ENCODE peak calls at places on chromosomes 3 and 15, in four cellular contexts. One of them, this sample, is unnamed.

GRCh38 chr15:77004189-77004588 is 9.3 kb downstream of the PSTPIP1 start:
- DNase-seq in GM04504: no peak
- DNase-seq in HFFc6: no peak
- DNase-seq in breast epithelium: no peak
- DNase-seq in this sample: no peak

GRCh38 chr3:47542614-47543173 is 29.2 kb upstream of the ELP6 start:
- DNase-seq in GM04504: no peak
- DNase-seq in HFFc6: no peak
- DNase-seq in breast epithelium: no peak
- DNase-seq in this sample: no peak

GRCh38 chr3:126932188-126932931 is 50.6 kb upstream of the PLXNA1 start:
- DNase-seq in GM04504: no peak
- DNase-seq in HFFc6: peak; percentile 21
- DNase-seq in breast epithelium: no peak
- DNase-seq in this sample: no peak

GRCh38 chr3:117393119-117393518 is 683.5 kb downstream of the TUSC7 start:
- DNase-seq in GM04504: no peak
- DNase-seq in HFFc6: no peak
- DNase-seq in breast epithelium: no peak
- DNase-seq in this sample: no peak

GRCh38 chr3:150251654-150252053 is 156.4 kb upstream of the TSC22D2 start:
- DNase-seq in GM04504: no peak
- DNase-seq in HFFc6: peak; percentile 80
- DNase-seq in breast epithelium: no peak
- DNase-seq in this sample: no peak

GRCh38 chr3:188385295-188385694 is 231.3 kb downstream of the LPP start:
- DNase-seq in GM04504: no peak
- DNase-seq in HFFc6: peak; percentile 19
- DNase-seq in breast epithelium: no peak
- DNase-seq in this sample: no peak

GRCh38 chr3:176906046-176906905 is 291.0 kb downstream of the TBL1XR1 start:
- DNase-seq in GM04504: peak; percentile 4
- DNase-seq in HFFc6: no peak
- DNase-seq in breast epithelium: no peak
- DNase-seq in this sample: peak; percentile 59

GRCh38 chr3:79146024-79146423 is 621.8 kb downstream of the ROBO1 start:
- DNase-seq in GM04504: no peak
- DNase-seq in HFFc6: no peak
- DNase-seq in breast epithelium: no peak
- DNase-seq in this sample: no peak

GRCh38 chr3:11568503-11569155 is 75.1 kb downstream of the VGLL4 start:
- DNase-seq in GM04504: peak; percentile 89
- DNase-seq in HFFc6: peak; percentile 95
- DNase-seq in breast epithelium: no peak
- DNase-seq in this sample: no peak

GRCh38 chr3:99901200-99901926 is 83.7 kb downstream of the CMSS1 start:
- DNase-seq in GM04504: peak; percentile 68
- DNase-seq in HFFc6: peak; percentile 89
- DNase-seq in breast epithelium: no peak
- DNase-seq in this sample: peak; percentile 80

GRCh38 chr3:40876019-40876418 is 323.3 kb upstream of the CTNNB1 start:
- DNase-seq in GM04504: no peak
- DNase-seq in HFFc6: no peak
- DNase-seq in breast epithelium: no peak
- DNase-seq in this sample: no peak

GRCh38 chr15:41904487-41905359 is 10.9 kb upstream of the SPTBN5 start:
- DNase-seq in GM04504: no peak
- DNase-seq in HFFc6: peak; percentile 49
- DNase-seq in breast epithelium: no peak
- DNase-seq in this sample: peak; percentile 37

GRCh38 chr15:96505014-96505413 is 174.5 kb downstream of the NR2F2 start:
- DNase-seq in GM04504: no peak
- DNase-seq in HFFc6: no peak
- DNase-seq in breast epithelium: no peak
- DNase-seq in this sample: no peak

GRCh38 chr3:129783470-129783869 is 110.0 kb downstream of the TMCC1 start:
- DNase-seq in GM04504: peak; percentile 23
- DNase-seq in HFFc6: peak; percentile 26
- DNase-seq in breast epithelium: no peak
- DNase-seq in this sample: no peak

GRCh38 chr15:97521894-97522293 is 438.6 kb upstream of the ARRDC4 start:
- DNase-seq in GM04504: no peak
- DNase-seq in HFFc6: no peak
- DNase-seq in breast epithelium: no peak
- DNase-seq in this sample: no peak

GRCh38 chr15:71055461-71055860 is 59.8 kb upstream of the THSD4 start:
- DNase-seq in GM04504: no peak
- DNase-seq in HFFc6: peak; percentile 38
- DNase-seq in breast epithelium: no peak
- DNase-seq in this sample: no peak

GRCh38 chr3:119627461-119627860 is 29.8 kb downstream of the PLA1A start:
- DNase-seq in GM04504: no peak
- DNase-seq in HFFc6: no peak
- DNase-seq in breast epithelium: no peak
- DNase-seq in this sample: no peak

GRCh38 chr3:10935846-10936631 is 56.5 kb upstream of the SLC6A1 start:
- DNase-seq in GM04504: no peak
- DNase-seq in HFFc6: no peak
- DNase-seq in breast epithelium: no peak
- DNase-seq in this sample: no peak

GRCh38 chr15:29031502-29032228 is 145.9 kb downstream of the APBA2 start:
- DNase-seq in GM04504: no peak
- DNase-seq in HFFc6: no peak
- DNase-seq in breast epithelium: no peak
- DNase-seq in this sample: no peak

GRCh38 chr15:98331676-98332075 is 316.7 kb upstream of the IGF1R start:
- DNase-seq in GM04504: no peak
- DNase-seq in HFFc6: no peak
- DNase-seq in breast epithelium: no peak
- DNase-seq in this sample: no peak

GRCh38 chr3:150238043-150238802 is 169.9 kb upstream of the TSC22D2 start:
- DNase-seq in GM04504: no peak
- DNase-seq in HFFc6: no peak
- DNase-seq in breast epithelium: no peak
- DNase-seq in this sample: no peak

GRCh38 chr3:160486459-160486869 is 36.9 kb upstream of the TRIM59 start:
- DNase-seq in GM04504: peak; percentile 20
- DNase-seq in HFFc6: peak; percentile 44
- DNase-seq in breast epithelium: no peak
- DNase-seq in this sample: no peak

GRCh38 chr3:124919756-124920155 is 14.8 kb downstream of the MUC13 start:
- DNase-seq in GM04504: peak; percentile 28
- DNase-seq in HFFc6: peak; percentile 62
- DNase-seq in breast epithelium: no peak
- DNase-seq in this sample: no peak

GRCh38 chr3:56115199-56115598 is 353.1 kb downstream of the ERC2 start:
- DNase-seq in GM04504: no peak
- DNase-seq in HFFc6: no peak
- DNase-seq in breast epithelium: no peak
- DNase-seq in this sample: no peak

GRCh38 chr3:141331370-141332318 is 36.7 kb upstream of the ZBTB38 start:
- DNase-seq in GM04504: peak; percentile 89
- DNase-seq in HFFc6: peak; percentile 97
- DNase-seq in breast epithelium: no peak
- DNase-seq in this sample: peak; percentile 92

GRCh38 chr3:87076951-87077350 is 86.0 kb upstream of the VGLL3 start:
- DNase-seq in GM04504: peak; percentile 17
- DNase-seq in HFFc6: peak; percentile 69
- DNase-seq in breast epithelium: no peak
- DNase-seq in this sample: peak; percentile 45

GRCh38 chr15:34799149-34799824 is 3.9 kb upstream of the ACTC1 start:
- DNase-seq in GM04504: no peak
- DNase-seq in HFFc6: no peak
- DNase-seq in breast epithelium: no peak
- DNase-seq in this sample: no peak

GRCh38 chr3:159852821-159853505 is 135.7 kb upstream of the IL12A start:
- DNase-seq in GM04504: no peak
- DNase-seq in HFFc6: peak; percentile 27
- DNase-seq in breast epithelium: no peak
- DNase-seq in this sample: no peak

GRCh38 chr3:76582632-76583378 is 457.1 kb upstream of the ROBO2 start:
- DNase-seq in GM04504: no peak
- DNase-seq in HFFc6: no peak
- DNase-seq in breast epithelium: no peak
- DNase-seq in this sample: no peak

GRCh38 chr3:52441122-52441771 is 3.7 kb downstream of the SEMA3G start:
- DNase-seq in GM04504: no peak
- DNase-seq in HFFc6: no peak
- DNase-seq in breast epithelium: no peak
- DNase-seq in this sample: no peak

GRCh38 chr15:67943961-67944674 is 104.3 kb upstream of the RNU6-1 start:
- DNase-seq in GM04504: no peak
- DNase-seq in HFFc6: no peak
- DNase-seq in breast epithelium: no peak
- DNase-seq in this sample: no peak

GRCh38 chr15:58985443-58985842 is 2.0 kb upstream of the RNF111 start:
- DNase-seq in GM04504: no peak
- DNase-seq in HFFc6: no peak
- DNase-seq in breast epithelium: no peak
- DNase-seq in this sample: no peak

GRCh38 chr3:19934098-19934566 is at the start of gene EFHB:
- DNase-seq in GM04504: no peak
- DNase-seq in HFFc6: no peak
- DNase-seq in breast epithelium: no peak
- DNase-seq in this sample: no peak

GRCh38 chr3:49794926-49795905 is 4.5 kb downstream of the CDHR4 start:
- DNase-seq in GM04504: no peak
- DNase-seq in HFFc6: no peak
- DNase-seq in breast epithelium: no peak
- DNase-seq in this sample: no peak

GRCh38 chr3:166444756-166445155 is 607.5 kb upstream of the BCHE start:
- DNase-seq in GM04504: no peak
- DNase-seq in HFFc6: no peak
- DNase-seq in breast epithelium: no peak
- DNase-seq in this sample: no peak

This sample was measured in HFF-Myc.